ENCODE peak calls at places on chromosomes 11 and 22, in nine cellular contexts. One of them, this sample, is unnamed.

GRCh38 chr11:57311109-57311936 is 13.4 kb downstream of the TNKS1BP1 start:
- DNase-seq in transverse colon: peak; percentile 92
- DNase-seq in NCI-H1417 treated with DMSO at 0.1 percent for 48 hours: no peak
- DNase-seq in Caco-2: peak; percentile 94
- DNase-seq in iPS-NIHi11: peak; percentile 99
- DNase-seq in MM.1S: no peak
- DNase-seq in T-cell: peak; percentile 51
- DNase-seq in ureter: peak; percentile 96
- DNase-seq in coronary artery: peak; percentile 98
- DNase-seq in this sample: peak; percentile 86

GRCh38 chr11:13667245-13667644 is 1.2 kb upstream of the FAR1 start:
- DNase-seq in transverse colon: no peak
- DNase-seq in NCI-H1417 treated with DMSO at 0.1 percent for 48 hours: no peak
- DNase-seq in Caco-2: no peak
- DNase-seq in iPS-NIHi11: no peak
- DNase-seq in MM.1S: no peak
- DNase-seq in T-cell: no peak
- DNase-seq in ureter: no peak
- DNase-seq in coronary artery: no peak
- DNase-seq in this sample: no peak

GRCh38 chr22:36349726-36350125 is 38.0 kb downstream of the MYH9 start:
- DNase-seq in transverse colon: no peak
- DNase-seq in NCI-H1417 treated with DMSO at 0.1 percent for 48 hours: no peak
- DNase-seq in Caco-2: no peak
- DNase-seq in iPS-NIHi11: no peak
- DNase-seq in MM.1S: no peak
- DNase-seq in T-cell: no peak
- DNase-seq in ureter: no peak
- DNase-seq in coronary artery: no peak
- DNase-seq in this sample: no peak

GRCh38 chr11:66020212-66020611 is 6.1 kb downstream of the CATSPER1 start:
- DNase-seq in transverse colon: no peak
- DNase-seq in NCI-H1417 treated with DMSO at 0.1 percent for 48 hours: no peak
- DNase-seq in Caco-2: no peak
- DNase-seq in iPS-NIHi11: no peak
- DNase-seq in MM.1S: no peak
- DNase-seq in T-cell: no peak
- DNase-seq in ureter: no peak
- DNase-seq in coronary artery: no peak
- DNase-seq in this sample: no peak

GRCh38 chr11:121671276-121672168 is 218.8 kb upstream of the SORL1-AS1 start:
- DNase-seq in transverse colon: no peak
- DNase-seq in NCI-H1417 treated with DMSO at 0.1 percent for 48 hours: no peak
- DNase-seq in Caco-2: no peak
- DNase-seq in iPS-NIHi11: peak; percentile 63
- DNase-seq in MM.1S: no peak
- DNase-seq in T-cell: no peak
- DNase-seq in ureter: no peak
- DNase-seq in coronary artery: no peak
- DNase-seq in this sample: no peak

GRCh38 chr22:33823552-33823951 is 96.7 kb downstream of the LARGE1 start:
- DNase-seq in transverse colon: no peak
- DNase-seq in NCI-H1417 treated with DMSO at 0.1 percent for 48 hours: no peak
- DNase-seq in Caco-2: no peak
- DNase-seq in iPS-NIHi11: no peak
- DNase-seq in MM.1S: no peak
- DNase-seq in T-cell: no peak
- DNase-seq in ureter: no peak
- DNase-seq in coronary artery: no peak
- DNase-seq in this sample: no peak

GRCh38 chr22:25054943-25055511 is 102.5 kb downstream of the KIAA1671 start:
- DNase-seq in transverse colon: no peak
- DNase-seq in NCI-H1417 treated with DMSO at 0.1 percent for 48 hours: no peak
- DNase-seq in Caco-2: no peak
- DNase-seq in iPS-NIHi11: no peak
- DNase-seq in MM.1S: no peak
- DNase-seq in T-cell: no peak
- DNase-seq in ureter: no peak
- DNase-seq in coronary artery: no peak
- DNase-seq in this sample: no peak

GRCh38 chr11:110947100-110947499 is 234.9 kb upstream of the ARHGAP20 start:
- DNase-seq in transverse colon: no peak
- DNase-seq in NCI-H1417 treated with DMSO at 0.1 percent for 48 hours: no peak
- DNase-seq in Caco-2: no peak
- DNase-seq in iPS-NIHi11: no peak
- DNase-seq in MM.1S: no peak
- DNase-seq in T-cell: no peak
- DNase-seq in ureter: no peak
- DNase-seq in coronary artery: no peak
- DNase-seq in this sample: no peak

GRCh38 chr11:9947231-9947864 is 283.5 kb downstream of the SWAP70 start:
- DNase-seq in transverse colon: no peak
- DNase-seq in NCI-H1417 treated with DMSO at 0.1 percent for 48 hours: no peak
- DNase-seq in Caco-2: no peak
- DNase-seq in iPS-NIHi11: no peak
- DNase-seq in MM.1S: no peak
- DNase-seq in T-cell: no peak
- DNase-seq in ureter: no peak
- DNase-seq in coronary artery: no peak
- DNase-seq in this sample: no peak

GRCh38 chr11:22633354-22633902 is 7.8 kb upstream of the FANCF start:
- DNase-seq in transverse colon: no peak
- DNase-seq in NCI-H1417 treated with DMSO at 0.1 percent for 48 hours: no peak
- DNase-seq in Caco-2: peak; percentile 14
- DNase-seq in iPS-NIHi11: no peak
- DNase-seq in MM.1S: no peak
- DNase-seq in T-cell: no peak
- DNase-seq in ureter: no peak
- DNase-seq in coronary artery: no peak
- DNase-seq in this sample: no peak

GRCh38 chr11:8784936-8785335 is 102.3 kb downstream of the RPL27A start:
- DNase-seq in transverse colon: no peak
- DNase-seq in NCI-H1417 treated with DMSO at 0.1 percent for 48 hours: no peak
- DNase-seq in Caco-2: no peak
- DNase-seq in iPS-NIHi11: no peak
- DNase-seq in MM.1S: no peak
- DNase-seq in T-cell: no peak
- DNase-seq in ureter: no peak
- DNase-seq in coronary artery: no peak
- DNase-seq in this sample: no peak

GRCh38 chr11:17298302-17298701 is 21.8 kb downstream of the NUCB2 start:
- DNase-seq in transverse colon: no peak
- DNase-seq in NCI-H1417 treated with DMSO at 0.1 percent for 48 hours: no peak
- DNase-seq in Caco-2: no peak
- DNase-seq in iPS-NIHi11: no peak
- DNase-seq in MM.1S: no peak
- DNase-seq in T-cell: no peak
- DNase-seq in ureter: no peak
- DNase-seq in coronary artery: no peak
- DNase-seq in this sample: no peak

GRCh38 chr22:46008836-46009596 is 32.1 kb upstream of the WNT7B start:
- DNase-seq in transverse colon: no peak
- DNase-seq in NCI-H1417 treated with DMSO at 0.1 percent for 48 hours: no peak
- DNase-seq in Caco-2: no peak
- DNase-seq in iPS-NIHi11: no peak
- DNase-seq in MM.1S: no peak
- DNase-seq in T-cell: no peak
- DNase-seq in ureter: no peak
- DNase-seq in coronary artery: no peak
- DNase-seq in this sample: no peak

GRCh38 chr11:122883682-122883981 is 1.1 kb downstream of the JHY start:
- DNase-seq in transverse colon: no peak
- DNase-seq in NCI-H1417 treated with DMSO at 0.1 percent for 48 hours: no peak
- DNase-seq in Caco-2: no peak
- DNase-seq in iPS-NIHi11: no peak
- DNase-seq in MM.1S: no peak
- DNase-seq in T-cell: no peak
- DNase-seq in ureter: no peak
- DNase-seq in coronary artery: no peak
- DNase-seq in this sample: no peak

GRCh38 chr11:57205046-57205671 is 23.4 kb downstream of the LRRC55 start:
- DNase-seq in transverse colon: no peak
- DNase-seq in NCI-H1417 treated with DMSO at 0.1 percent for 48 hours: no peak
- DNase-seq in Caco-2: peak; percentile 3
- DNase-seq in iPS-NIHi11: peak; percentile 37
- DNase-seq in MM.1S: no peak
- DNase-seq in T-cell: no peak
- DNase-seq in ureter: no peak
- DNase-seq in coronary artery: no peak
- DNase-seq in this sample: no peak

GRCh38 chr22:27381960-27382742 is 419.4 kb downstream of the MN1 start:
- DNase-seq in transverse colon: no peak
- DNase-seq in NCI-H1417 treated with DMSO at 0.1 percent for 48 hours: no peak
- DNase-seq in Caco-2: no peak
- DNase-seq in iPS-NIHi11: peak; percentile 54
- DNase-seq in MM.1S: no peak
- DNase-seq in T-cell: no peak
- DNase-seq in ureter: no peak
- DNase-seq in coronary artery: no peak
- DNase-seq in this sample: no peak

GRCh38 chr11:40302669-40303068 is 1156.8 kb downstream of the LRRC4C start:
- DNase-seq in transverse colon: no peak
- DNase-seq in NCI-H1417 treated with DMSO at 0.1 percent for 48 hours: no peak
- DNase-seq in Caco-2: no peak
- DNase-seq in iPS-NIHi11: no peak
- DNase-seq in MM.1S: no peak
- DNase-seq in T-cell: no peak
- DNase-seq in ureter: no peak
- DNase-seq in coronary artery: no peak
- DNase-seq in this sample: no peak

GRCh38 chr22:45344339-45344738 is 34.6 kb downstream of the FAM118A start:
- DNase-seq in transverse colon: no peak
- DNase-seq in NCI-H1417 treated with DMSO at 0.1 percent for 48 hours: no peak
- DNase-seq in Caco-2: peak; percentile 62
- DNase-seq in iPS-NIHi11: peak; percentile 47
- DNase-seq in MM.1S: no peak
- DNase-seq in T-cell: no peak
- DNase-seq in ureter: no peak
- DNase-seq in coronary artery: no peak
- DNase-seq in this sample: peak; percentile 13

GRCh38 chr11:48170840-48171233 is 45.8 kb upstream of the OR4B1 start:
- DNase-seq in transverse colon: no peak
- DNase-seq in NCI-H1417 treated with DMSO at 0.1 percent for 48 hours: no peak
- DNase-seq in Caco-2: no peak
- DNase-seq in iPS-NIHi11: no peak
- DNase-seq in MM.1S: no peak
- DNase-seq in T-cell: no peak
- DNase-seq in ureter: no peak
- DNase-seq in coronary artery: no peak
- DNase-seq in this sample: no peak

GRCh38 chr11:2462986-2463765 is 18.4 kb downstream of the KCNQ1 start:
- DNase-seq in transverse colon: peak; percentile 87
- DNase-seq in NCI-H1417 treated with DMSO at 0.1 percent for 48 hours: no peak
- DNase-seq in Caco-2: no peak
- DNase-seq in iPS-NIHi11: no peak
- DNase-seq in MM.1S: no peak
- DNase-seq in T-cell: peak; percentile 36
- DNase-seq in ureter: peak; percentile 84
- DNase-seq in coronary artery: peak; percentile 65
- DNase-seq in this sample: no peak

GRCh38 chr11:27545035-27545434 is 38.5 kb upstream of the LIN7C start:
- DNase-seq in transverse colon: no peak
- DNase-seq in NCI-H1417 treated with DMSO at 0.1 percent for 48 hours: no peak
- DNase-seq in Caco-2: no peak
- DNase-seq in iPS-NIHi11: no peak
- DNase-seq in MM.1S: no peak
- DNase-seq in T-cell: no peak
- DNase-seq in ureter: no peak
- DNase-seq in coronary artery: no peak
- DNase-seq in this sample: no peak

GRCh38 chr22:47022075-47022473 is 259.6 kb downstream of the TBC1D22A start:
- DNase-seq in transverse colon: no peak
- DNase-seq in NCI-H1417 treated with DMSO at 0.1 percent for 48 hours: no peak
- DNase-seq in Caco-2: no peak
- DNase-seq in iPS-NIHi11: no peak
- DNase-seq in MM.1S: no peak
- DNase-seq in T-cell: no peak
- DNase-seq in ureter: no peak
- DNase-seq in coronary artery: no peak
- DNase-seq in this sample: no peak

GRCh38 chr11:35005156-35005780 is 88.8 kb downstream of the PDHX start:
- DNase-seq in transverse colon: peak; percentile 45
- DNase-seq in NCI-H1417 treated with DMSO at 0.1 percent for 48 hours: no peak
- DNase-seq in Caco-2: peak; percentile 64
- DNase-seq in iPS-NIHi11: no peak
- DNase-seq in MM.1S: no peak
- DNase-seq in T-cell: no peak
- DNase-seq in ureter: no peak
- DNase-seq in coronary artery: no peak
- DNase-seq in this sample: no peak

GRCh38 chr11:119512373-119512772 is 89.4 kb upstream of the THY1 start:
- DNase-seq in transverse colon: no peak
- DNase-seq in NCI-H1417 treated with DMSO at 0.1 percent for 48 hours: no peak
- DNase-seq in Caco-2: no peak
- DNase-seq in iPS-NIHi11: no peak
- DNase-seq in MM.1S: no peak
- DNase-seq in T-cell: no peak
- DNase-seq in ureter: no peak
- DNase-seq in coronary artery: no peak
- DNase-seq in this sample: no peak

GRCh38 chr22:36221799-36222751 is 17.3 kb downstream of the APOL2 start:
- DNase-seq in transverse colon: peak; percentile 59
- DNase-seq in NCI-H1417 treated with DMSO at 0.1 percent for 48 hours: no peak
- DNase-seq in Caco-2: peak; percentile 68
- DNase-seq in iPS-NIHi11: peak; percentile 74
- DNase-seq in MM.1S: peak; percentile 63
- DNase-seq in T-cell: peak; percentile 59
- DNase-seq in ureter: peak; percentile 65
- DNase-seq in coronary artery: peak; percentile 73
- DNase-seq in this sample: peak; percentile 60

GRCh38 chr11:117986981-117987495 is 844 bp downstream of the IL10RA start:
- DNase-seq in transverse colon: peak; percentile 50
- DNase-seq in NCI-H1417 treated with DMSO at 0.1 percent for 48 hours: no peak
- DNase-seq in Caco-2: peak; percentile 46
- DNase-seq in iPS-NIHi11: no peak
- DNase-seq in MM.1S: peak; percentile 98
- DNase-seq in T-cell: peak; percentile 52
- DNase-seq in ureter: no peak
- DNase-seq in coronary artery: no peak
- DNase-seq in this sample: no peak

GRCh38 chr11:35873721-35874120 is 70.1 kb upstream of the LDLRAD3 start:
- DNase-seq in transverse colon: no peak
- DNase-seq in NCI-H1417 treated with DMSO at 0.1 percent for 48 hours: no peak
- DNase-seq in Caco-2: no peak
- DNase-seq in iPS-NIHi11: no peak
- DNase-seq in MM.1S: no peak
- DNase-seq in T-cell: no peak
- DNase-seq in ureter: no peak
- DNase-seq in coronary artery: peak; percentile 49
- DNase-seq in this sample: no peak

GRCh38 chr22:37211853-37212173 is 464 bp downstream of the SSTR3 start:
- DNase-seq in transverse colon: no peak
- DNase-seq in NCI-H1417 treated with DMSO at 0.1 percent for 48 hours: no peak
- DNase-seq in Caco-2: no peak
- DNase-seq in iPS-NIHi11: no peak
- DNase-seq in MM.1S: no peak
- DNase-seq in T-cell: no peak
- DNase-seq in ureter: no peak
- DNase-seq in coronary artery: no peak
- DNase-seq in this sample: no peak